ENCODE peak calls at places on chromosomes 1 and 21, in four cellular contexts. I is H1, B is GM12878, K is HepG2. S is an unnamed sample.

GRCh38 chr1:24022611-24023359 is 42.7 kb upstream of the SRSF10 start:
- DNase-seq in B (no peak), K (peak), I (no peak), S (no peak)

GRCh38 chr1:206551985-206552325 is 44.6 kb downstream of the RASSF5 start:
- DNase-seq in B (no peak), I (no peak), K (no peak), S (no peak)

GRCh38 chr1:28835237-28835650 is 23.3 kb downstream of the OPRD1 start:
- DNase-seq in K (no peak), I (no peak), B (no peak), S (no peak)

GRCh38 chr1:228101994-228102790 is 933 bp downstream of the C1orf35 start:
- DNase-seq in K (no peak), B (no peak), I (no peak), S (no peak)

GRCh38 chr1:118716775-118717174 is 271.4 kb downstream of the TBX15 start:
- DNase-seq in B (no peak), I (no peak), K (peak), S (no peak)

GRCh38 chr1:50422675-50422945 is 633 bp downstream of the DMRTA2 start:
- DNase-seq in I (no peak), K (no peak), B (no peak), S (no peak)

GRCh38 chr1:219900882-219901281 is 27.5 kb downstream of the SLC30A10 start:
- DNase-seq in K (no peak), I (no peak), B (no peak), S (no peak)

GRCh38 chr1:7885513-7886298 is 32.8 kb upstream of the UTS2 start:
- DNase-seq in B (no peak), K (no peak), I (peak), S (no peak)

GRCh38 chr1:72009756-72010441 is 272.4 kb downstream of the NEGR1 start:
- DNase-seq in B (no peak), I (no peak), K (no peak), S (no peak)

GRCh38 chr1:176559474-176560390 is 96.8 kb downstream of the PAPPA2 start:
- DNase-seq in I (peak), B (no peak), K (peak), S (peak)

GRCh38 chr1:84006574-84006973 is 7.6 kb upstream of the TTLL7 start:
- DNase-seq in B (no peak), I (no peak), K (no peak), S (no peak)

GRCh38 chr1:209720826-209721225 is 16.2 kb downstream of the HSD11B1 start:
- DNase-seq in B (no peak), K (no peak), I (no peak), S (no peak)

GRCh38 chr1:99860703-99861102 is 10.5 kb downstream of the AGL start:
- DNase-seq in I (no peak), K (no peak), B (no peak), S (no peak)

GRCh38 chr1:207755846-207756692 is 4.2 kb downstream of the CD46 start:
- DNase-seq in B (no peak), K (no peak), I (no peak), S (no peak)

GRCh38 chr1:24751833-24752232 is 6.6 kb downstream of the CLIC4 start:
- DNase-seq in K (no peak), B (no peak), I (no peak), S (no peak)

GRCh38 chr1:20271498-20272400 is 18.9 kb upstream of the VWA5B1 start:
- DNase-seq in I (no peak), B (no peak), K (no peak), S (no peak)

GRCh38 chr21:42678118-42678430 is 24.7 kb downstream of the PDE9A start:
- DNase-seq in I (no peak), B (no peak), K (no peak), S (no peak)

GRCh38 chr21:33831962-33832659 is 83.5 kb downstream of the ATP5PO start:
- DNase-seq in K (no peak), I (no peak), B (no peak), S (no peak)

GRCh38 chr1:82371844-82372498 is 571.2 kb downstream of the ADGRL2 start:
- DNase-seq in I (no peak), B (no peak), K (no peak), S (no peak)

GRCh38 chr1:43074244-43074643 is 97.8 kb downstream of the EBNA1BP2 start:
- DNase-seq in B (no peak), I (no peak), K (peak), S (no peak)

GRCh38 chr1:4173731-4174130 is 273.7 kb upstream of the C1orf174 start:
- DNase-seq in I (no peak), B (no peak), K (no peak), S (no peak)

GRCh38 chr1:116498789-116499628 is 71.8 kb downstream of the CD58 start:
- DNase-seq in I (peak), K (peak), B (no peak), S (peak)

GRCh38 chr1:88549536-88549935 is 134.5 kb upstream of the PKN2 start:
- DNase-seq in B (no peak), K (no peak), I (no peak), S (no peak)

GRCh38 chr1:170590921-170591705 is 59.1 kb downstream of the GORAB start:
- DNase-seq in K (no peak), I (no peak), B (no peak), S (no peak)

DNA sequence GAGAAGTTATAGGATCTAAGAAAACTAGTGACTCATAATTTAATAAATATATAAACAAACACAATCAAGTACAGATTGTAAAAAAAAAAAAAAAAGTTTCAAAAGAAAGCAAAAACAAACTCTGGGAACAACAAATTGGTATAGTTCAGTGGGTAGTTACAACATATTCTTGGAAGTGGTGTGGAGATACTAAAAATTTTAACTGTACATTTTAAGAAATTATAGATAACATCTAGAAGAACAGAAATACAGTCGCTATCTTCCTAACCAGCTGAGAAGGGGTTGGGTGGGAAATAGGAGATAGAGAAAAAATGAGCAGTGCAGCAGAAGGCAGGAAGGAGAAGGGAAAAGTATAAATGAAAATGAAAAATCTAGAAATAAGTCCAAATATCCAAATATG is 70.5 kb downstream of the LRRC8C start:
- DNase-seq in K (no peak), B (no peak), I (no peak), S (no peak)
- TF ChIP-seq SUZ12 in K (no peak), B (no peak), I (no peak), S (no peak)

GRCh38 chr1:17053071-17053684 is 654 bp downstream of the SDHB start:
- DNase-seq in K (no peak), I (no peak), B (no peak), S (no peak)
- TF ChIP-seq YY1 in K (no peak), I (no peak), B (no peak), S (no peak)

GRCh38 chr1:161090617-161091016 is 1.3 kb upstream of the NECTIN4 start:
- DNase-seq in K (no peak), I (no peak), B (no peak), S (no peak)

GRCh38 chr1:161091093-161091492 is 1.7 kb upstream of the NECTIN4 start:
- DNase-seq in I (no peak), K (no peak), B (no peak), S (no peak)

GRCh38 chr1:161091796-161092507 is 2.6 kb upstream of the NECTIN4 start:
- DNase-seq in B (no peak), I (no peak), K (no peak), S (no peak)

GRCh38 chr1:161094481-161094880 is 3.7 kb upstream of the KLHDC9 start:
- DNase-seq in B (no peak), K (no peak), I (no peak), S (no peak)

GRCh38 chr1:161092621-161093028 is 3.3 kb upstream of the NECTIN4 start:
- DNase-seq in I (no peak), K (no peak), B (no peak), S (no peak)
- TF ChIP-seq SUZ12 in I (no peak), K (no peak), B (no peak), S (no peak)

DNA sequence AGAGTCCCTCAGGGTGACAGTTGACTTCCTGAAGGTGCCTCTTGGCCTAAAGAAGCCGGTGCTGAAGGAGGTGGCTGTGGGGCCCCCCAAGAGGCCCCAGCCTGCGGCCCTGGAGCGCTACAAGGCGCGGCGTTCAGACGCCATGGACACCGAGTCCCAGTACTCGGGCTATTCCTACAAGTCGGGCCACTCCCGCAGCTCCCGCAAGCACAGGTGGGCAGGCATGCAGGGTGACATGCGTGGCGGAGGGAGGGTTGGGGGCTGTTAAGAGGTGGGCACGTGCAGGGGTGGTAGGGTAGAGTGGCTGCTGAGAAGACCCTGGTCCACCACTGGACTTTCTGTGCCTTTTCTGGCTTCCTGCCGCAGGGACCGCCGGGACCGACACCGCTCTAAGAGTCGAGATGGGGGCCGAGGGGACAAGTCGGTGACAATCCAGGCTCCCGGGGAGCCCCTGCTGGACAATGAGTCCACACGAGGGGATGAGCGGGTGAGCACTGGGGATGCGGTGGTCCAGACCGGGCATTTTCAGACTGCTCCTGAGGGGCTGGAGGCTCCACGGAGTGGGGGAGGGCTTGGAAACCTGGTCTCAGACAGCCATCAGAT is 15.4 kb downstream of the VANGL2 start:
- DNase-seq in K (no peak), I (no peak), B (no peak), S (no peak)
- TF ChIP-seq YY1 in K (no peak), I (no peak), B (no peak), S (no peak)

DNA sequence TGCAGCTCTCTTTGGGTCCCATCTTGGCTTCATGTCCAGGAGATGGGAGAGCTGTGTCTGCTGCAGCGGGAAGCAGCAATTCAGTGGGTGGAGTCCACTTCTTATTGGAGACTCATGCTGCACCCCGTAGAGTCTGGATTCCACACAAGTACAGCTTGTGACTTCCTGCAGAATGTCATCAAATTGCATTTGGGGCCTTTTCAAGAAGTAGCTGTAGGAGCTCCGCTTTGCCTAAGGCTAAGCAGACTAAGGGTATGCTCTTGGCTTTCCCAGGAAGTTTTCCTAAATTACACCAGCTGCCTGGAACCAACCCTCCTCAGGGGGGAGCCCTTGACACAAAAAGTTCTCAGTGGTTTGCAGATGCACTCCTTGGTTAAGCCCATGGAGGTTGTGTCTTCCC is 5.7 kb upstream of the MOB3C start:
- DNase-seq in K (peak), I (no peak), B (no peak), S (no peak)
- TF ChIP-seq SUZ12 in K (no peak), I (no peak), B (no peak), S (no peak)

S was measured in NT2/D1.